ENCODE peak calls at places on chromosomes 12 and 14, in four cellular contexts. U is HepG2, I is HCT116, Z is K562. Q is an unnamed sample.

GRCh38 chr14:98189077-98189476 is 1082.9 kb downstream of the BCL11B start:
- DNase-seq in U (no peak), Z (no peak), I (no peak), Q (no peak)

GRCh38 chr12:26523708-26524150 is 309.3 kb downstream of the ITPR2 start:
- DNase-seq in I (no peak), U (no peak), Z (no peak), Q (no peak)

GRCh38 chr12:76878045-76878898 is 547 bp downstream of the CSRP2 start:
- DNase-seq in U (peak; percentile 23), Z (peak; percentile 23), I (peak; percentile 15), Q (no peak)

GRCh38 chr14:53536446-53536845 is 383.3 kb upstream of the DDHD1 start:
- DNase-seq in Z (no peak), U (no peak), I (no peak), Q (no peak)

GRCh38 chr12:124337628-124338027 is 42.7 kb downstream of the RFLNA start:
- DNase-seq in I (no peak), Z (no peak), U (no peak), Q (no peak)

GRCh38 chr12:15584366-15585041 is 204.7 kb downstream of the EPS8 start:
- DNase-seq in U (peak; percentile 37), Z (peak; percentile 19), I (peak; percentile 43), Q (no peak)

GRCh38 chr12:54341901-54342300 is 17.0 kb downstream of the COPZ1 start:
- DNase-seq in Z (no peak), I (no peak), U (no peak), Q (no peak)

GRCh38 chr12:80038062-80038560 is 61.2 kb upstream of the OTOGL start:
- DNase-seq in U (no peak), I (no peak), Z (no peak), Q (no peak)

GRCh38 chr12:106345739-106346138 is 11.8 kb upstream of the POLR3B start:
- DNase-seq in Z (peak; percentile 60), U (peak; percentile 77), I (peak; percentile 51), Q (peak; percentile 32)

GRCh38 chr12:67107751-67108269 is 161.3 kb upstream of the CAND1 start:
- DNase-seq in U (no peak), I (no peak), Z (no peak), Q (no peak)

GRCh38 chr14:101200650-101201516 is 297.4 kb upstream of the RTL1 start:
- DNase-seq in Z (no peak), I (no peak), U (no peak), Q (no peak)

GRCh38 chr12:108879615-108880254 is at the start of gene DAO:
- DNase-seq in Z (no peak), U (peak; percentile 43), I (no peak), Q (no peak)

GRCh38 chr12:2783936-2784600 is 10.7 kb upstream of the FKBP4 start:
- DNase-seq in Z (peak; percentile 64), U (peak; percentile 23), I (peak; percentile 23), Q (peak; percentile 45)

GRCh38 chr14:35180179-35180578 is 57.8 kb downstream of the PRORP start:
- DNase-seq in Z (no peak), I (no peak), U (no peak), Q (no peak)

GRCh38 chr12:2615665-2616387 is 178.9 kb upstream of the FKBP4 start:
- DNase-seq in I (no peak), Z (no peak), U (no peak), Q (no peak)

GRCh38 chr14:71488703-71489141 is 443.5 kb upstream of the RGS6 start:
- DNase-seq in I (no peak), U (no peak), Z (no peak), Q (no peak)

GRCh38 chr12:15721716-15722115 is 67.5 kb downstream of the EPS8 start:
- DNase-seq in U (no peak), Z (no peak), I (no peak), Q (no peak)

GRCh38 chr12:122895757-122896636 is at the start of gene VPS37B:
- DNase-seq in U (peak; percentile 33), Z (peak; percentile 92), I (peak; percentile 90), Q (no peak)

GRCh38 chr12:76921072-76921471 is 42.3 kb upstream of the CSRP2 start:
- DNase-seq in Z (no peak), U (no peak), I (no peak), Q (no peak)

GRCh38 chr12:48996794-48997718 is 2.1 kb downstream of the DDN start:
- DNase-seq in I (no peak), U (peak; percentile 65), Z (peak; percentile 88), Q (no peak)

GRCh38 chr12:111529424-111530368 is 69.4 kb downstream of the ATXN2 start:
- DNase-seq in Z (peak; percentile 77), U (peak; percentile 58), I (peak; percentile 34), Q (peak; percentile 8)

GRCh38 chr14:77276959-77277358 is 6.0 kb upstream of the NGB start:
- DNase-seq in Z (no peak), U (no peak), I (no peak), Q (no peak)

GRCh38 chr14:34680806-34681479 is 33.5 kb downstream of the CFL2 start:
- DNase-seq in Z (no peak), I (no peak), U (no peak), Q (no peak)

GRCh38 chr12:8779862-8780261 is 42.6 kb upstream of the A2ML1 start:
- DNase-seq in I (no peak), Z (no peak), U (no peak), Q (no peak)

GRCh38 chr14:56874375-56874774 is 64.1 kb upstream of the OTX2 start:
- DNase-seq in I (peak; percentile 26), Z (peak; percentile 36), U (peak; percentile 18), Q (peak; percentile 5)

GRCh38 chr14:22973217-22974032 is 8.9 kb downstream of the AJUBA start:
- DNase-seq in Z (peak; percentile 75), I (no peak), U (peak; percentile 82), Q (no peak)

GRCh38 chr12:91613223-91613779 is 430.7 kb upstream of the DCN start:
- DNase-seq in I (no peak), U (no peak), Z (no peak), Q (no peak)

GRCh38 chr12:83321971-83322370 is 635.3 kb downstream of the TMTC2 start:
- DNase-seq in U (no peak), Z (no peak), I (no peak), Q (no peak)

GRCh38 chr14:96251656-96252155 is 4.3 kb upstream of the BDKRB1 start:
- DNase-seq in U (no peak), Z (no peak), I (no peak), Q (no peak)
- H3K4me1 ChIP-seq in U (no peaks in the 10 kb centered on the region), Z (no peaks in the 10 kb centered on the region), I (peaks cover 8% of the 10 kb centered on the region), Q (no peaks in the 10 kb centered on the region)

DNA sequence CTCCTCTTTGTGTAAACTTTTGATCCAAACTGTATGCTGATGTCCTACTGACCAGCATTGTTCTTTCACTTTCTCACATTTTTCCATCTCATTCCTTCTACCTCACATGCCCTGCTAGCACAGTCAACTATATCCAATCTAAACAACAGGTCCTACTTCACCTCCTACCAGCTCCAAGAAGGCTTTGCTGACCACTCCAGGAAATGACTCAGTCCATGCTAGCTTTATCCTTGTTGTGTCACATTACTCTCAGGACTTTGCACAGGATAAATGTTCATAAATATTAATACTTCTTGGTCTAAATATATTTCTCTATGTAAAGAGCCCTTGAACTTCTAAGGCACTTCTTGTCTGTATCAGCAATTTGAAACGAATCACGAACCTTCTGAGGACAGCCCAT is 64.9 kb upstream of the PCED1B start:
- DNase-seq in U (no peak), Z (no peak), I (no peak), Q (no peak)
- TF ChIP-seq TCF7L2 in U (no peak), Z (no peak), I (no peak), Q (no peak)

GRCh38 chr14:24279301-24280186 is 8.1 kb upstream of the RABGGTA start:
- DNase-seq in Z (no peak), U (no peak), I (no peak), Q (no peak)
- TF ChIP-seq SIN3A in Z (no peak), U (no peak), I (no peak), Q (no peak)

GRCh38 chr14:69041783-69042182 is 62.7 kb upstream of the ACTN1 start:
- DNase-seq in Z (no peak), I (no peak), U (no peak), Q (no peak)
- H3K4me1 ChIP-seq in Z (peaks cover 14% of the 10 kb centered on the region), I (peaks cover 25% of the 10 kb centered on the region), U (peaks cover 29% of the 10 kb centered on the region), Q (no peaks in the 10 kb centered on the region)